ENCODE peak calls at places on chromosomes 6 and 20, in ten cellular contexts. D is fibroblast of the aortic adventitia, E is fibroblast of lung, M is keratinocyte, J is AG10803, H is GM23338, G is endothelial cell, X is fibroblast of villous mesenchyme, T is right lobe of liver, Y is Peyer's patch. K is an unnamed sample.

GRCh38 chr6:24910850-24911712 is 24.7 kb downstream of the RIPOR2 start:
- DNase-seq in D (peak; percentile 22), E (peak; percentile 67), M (no peak), J (peak; percentile 53), H (peak; percentile 83), G (peak; percentile 36), X (peak; percentile 40), T (peak; percentile 52), Y (peak; percentile 52), K (peak; percentile 48)

GRCh38 chr20:57514273-57514751 is 10.6 kb downstream of the CTCFL start:
- DNase-seq in D (peak; percentile 85), E (peak; percentile 52), M (no peak), J (peak; percentile 71), H (peak; percentile 92), G (peak; percentile 68), X (peak; percentile 77), T (peak; percentile 77), Y (peak; percentile 29), K (peak; percentile 58)

GRCh38 chr20:57211949-57212889 is 54.2 kb downstream of the BMP7 start:
- DNase-seq in D (peak; percentile 72), E (peak; percentile 96), M (peak; percentile 49), J (peak; percentile 87), H (peak; percentile 71), G (peak; percentile 31), X (peak; percentile 65), T (no peak), Y (no peak), K (no peak)

GRCh38 chr6:56513631-56514030 is 129.1 kb downstream of the DST start:
- DNase-seq in D (no peak), E (peak; percentile 31), M (no peak), J (no peak), H (no peak), G (no peak), X (no peak), T (no peak), Y (no peak), K (no peak)

GRCh38 chr20:62774076-62774714 is 22.1 kb upstream of the MRGBP start:
- DNase-seq in D (no peak), E (no peak), M (no peak), J (no peak), H (no peak), G (no peak), X (no peak), T (no peak), Y (no peak), K (no peak)

GRCh38 chr6:147176795-147177194 is 27.4 kb upstream of the STXBP5 start:
- DNase-seq in D (no peak), E (no peak), M (no peak), J (no peak), H (peak; percentile 32), G (no peak), X (no peak), T (no peak), Y (no peak), K (no peak)

GRCh38 chr6:145266432-145267075 is 468.8 kb downstream of the EPM2A start:
- DNase-seq in D (no peak), E (no peak), M (no peak), J (no peak), H (no peak), G (no peak), X (no peak), T (no peak), Y (no peak), K (no peak)

GRCh38 chr6:139595183-139595582 is 220.7 kb upstream of the CITED2 start:
- DNase-seq in D (peak; percentile 17), E (peak; percentile 73), M (no peak), J (peak; percentile 66), H (no peak), G (no peak), X (peak; percentile 60), T (no peak), Y (no peak), K (no peak)

GRCh38 chr6:31122803-31123706 is 2.8 kb upstream of the CDSN start:
- DNase-seq in D (peak; percentile 88), E (peak; percentile 89), M (no peak), J (peak; percentile 87), H (no peak), G (no peak), X (peak; percentile 92), T (no peak), Y (no peak), K (no peak)

GRCh38 chr6:17475845-17476244 is 82.5 kb downstream of the CAP2 start:
- DNase-seq in D (no peak), E (no peak), M (no peak), J (no peak), H (no peak), G (no peak), X (no peak), T (no peak), Y (no peak), K (no peak)

GRCh38 chr6:27251672-27252251 is 4.3 kb downstream of the PRSS16 start:
- DNase-seq in D (peak; percentile 20), E (peak; percentile 67), M (peak; percentile 54), J (peak; percentile 25), H (peak; percentile 98), G (peak; percentile 90), X (peak; percentile 44), T (no peak), Y (peak; percentile 75), K (peak; percentile 92)

GRCh38 chr6:21827425-21828192 is 234.1 kb downstream of the SOX4 start:
- DNase-seq in D (no peak), E (no peak), M (no peak), J (no peak), H (no peak), G (no peak), X (peak; percentile 14), T (no peak), Y (no peak), K (no peak)

GRCh38 chr6:122677436-122677835 is 67.2 kb downstream of the PKIB start:
- DNase-seq in D (no peak), E (no peak), M (no peak), J (no peak), H (no peak), G (no peak), X (no peak), T (no peak), Y (no peak), K (no peak)

GRCh38 chr6:128098000-128098581 is 197.2 kb upstream of the THEMIS start:
- DNase-seq in D (peak; percentile 10), E (peak; percentile 58), M (no peak), J (no peak), H (no peak), G (no peak), X (no peak), T (no peak), Y (no peak), K (no peak)

GRCh38 chr6:166988674-166989201 is 10.5 kb upstream of the CEP43 start:
- DNase-seq in D (no peak), E (peak; percentile 43), M (no peak), J (no peak), H (peak; percentile 58), G (no peak), X (no peak), T (no peak), Y (no peak), K (no peak)

GRCh38 chr6:166987448-166987847 is 11.7 kb upstream of the CEP43 start:
- DNase-seq in D (no peak), E (no peak), M (no peak), J (no peak), H (no peak), G (no peak), X (no peak), T (no peak), Y (no peak), K (no peak)

GRCh38 chr6:166989427-166990034 is 9.7 kb upstream of the CEP43 start:
- DNase-seq in D (peak; percentile 70), E (peak; percentile 18), M (no peak), J (peak; percentile 47), H (peak; percentile 70), G (peak; percentile 30), X (peak; percentile 63), T (no peak), Y (no peak), K (peak; percentile 32)

GRCh38 chr6:166987930-166988329 is 11.3 kb upstream of the CEP43 start:
- DNase-seq in D (no peak), E (peak; percentile 47), M (no peak), J (no peak), H (no peak), G (no peak), X (no peak), T (no peak), Y (no peak), K (no peak)
- TF ChIP-seq CTCF in D (no peak), E (no peak), M (no peak), J (no peak), H (no peak), G (no peak), X (no peak), T (no peak), Y (no peak), K (peak; percentile 9)

GRCh38 chr6:34953084-34954025 is 64.3 kb downstream of the ANKS1A start:
- DNase-seq in D (peak; percentile 35), E (peak; percentile 61), M (no peak), J (peak; percentile 56), H (no peak), G (no peak), X (peak; percentile 59), T (no peak), Y (no peak), K (no peak)
- TF ChIP-seq CTCF in D (no peak), E (no peak), M (no peak), J (no peak), H (no peak), G (no peak), X (no peak), T (no peak), Y (no peak), K (no peak)

DNA sequence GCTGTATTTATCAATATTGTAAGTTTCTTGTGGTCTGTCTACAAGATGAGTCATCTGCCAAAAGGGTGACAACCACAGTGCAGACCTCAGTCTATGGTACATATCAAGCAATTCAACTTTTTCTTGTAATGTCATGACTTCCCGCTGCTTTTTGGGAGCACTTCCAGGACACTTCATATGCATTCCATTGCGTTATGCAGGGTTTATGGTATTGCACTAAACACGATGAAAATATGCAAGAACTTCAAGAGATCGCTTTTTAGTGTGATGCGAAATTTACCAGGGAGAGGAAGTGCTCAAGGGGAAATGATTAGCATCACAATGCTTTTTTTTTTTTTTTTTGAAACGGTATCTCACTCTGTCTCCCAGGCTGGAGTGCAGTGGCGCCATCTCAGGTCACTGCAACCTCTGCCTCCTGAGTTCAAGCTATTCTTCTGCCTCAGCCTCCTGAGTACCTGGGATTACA is 166.5 kb downstream of the TFAP2A start:
- DNase-seq in D (no peak), E (peak; percentile 43), M (no peak), J (peak; percentile 25), H (peak; percentile 49), G (no peak), X (no peak), T (no peak), Y (no peak), K (no peak)
- TF ChIP-seq CTCF in D (no peak), E (no peak), M (peak; percentile 10), J (no peak), H (peak; percentile 56), G (no peak), X (no peak), T (no peak), Y (no peak), K (no peak)

DNA sequence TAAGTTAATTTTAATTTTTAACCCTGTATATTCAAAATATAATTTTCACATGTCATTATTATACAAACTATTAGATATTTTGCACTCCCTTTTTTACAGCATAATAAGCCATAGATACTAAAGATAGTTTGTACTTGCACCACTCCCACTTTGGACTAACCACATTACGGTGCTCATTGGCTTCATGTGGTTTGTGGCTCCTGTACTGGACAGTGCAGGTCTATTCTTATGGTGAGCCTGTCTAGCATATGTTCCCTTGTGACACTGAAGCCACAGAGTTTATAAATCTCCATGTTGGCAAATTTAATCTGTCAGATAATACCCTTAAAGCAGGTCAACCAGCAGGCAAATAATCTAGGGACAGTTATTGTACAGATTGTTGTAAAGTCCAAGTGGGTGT is 354.4 kb upstream of the KCNQ5 start:
- DNase-seq in D (no peak), E (no peak), M (no peak), J (no peak), H (no peak), G (no peak), X (no peak), T (no peak), Y (no peak), K (no peak)
- TF ChIP-seq CTCF in D (no peak), E (no peak), M (no peak), J (no peak), H (no peak), G (no peak), X (no peak), T (no peak), Y (no peak), K (no peak)

K was measured in GM10248.